ENCODE peak calls at places on chromosome 1, in five cellular contexts. W is K562, J is HCT116, B is breast epithelium, M is sigmoid colon. R is an unnamed sample.

GRCh38 chr1:240193699-240194098 is 102.0 kb downstream of the FMN2 start:
- DNase-seq in B (no peak), W (no peak), M (no peak), J (no peak), R (no peak)

GRCh38 chr1:161987303-161987702 is 36.4 kb downstream of the OLFML2B start:
- DNase-seq in B (no peak), M (no peak), J (no peak), W (no peak), R (no peak)

GRCh38 chr1:29455781-29456180 is 219.5 kb downstream of the PTPRU start:
- DNase-seq in B (no peak), M (no peak), W (no peak), J (no peak), R (no peak)

GRCh38 chr1:29123871-29124365 is at the start of gene TMEM200B:
- DNase-seq in J (no peak), M (no peak), B (no peak), W (no peak), R (no peak)

GRCh38 chr1:8660455-8660854 is 157.0 kb downstream of the RERE start:
- DNase-seq in M (peak; percentile 82), W (no peak), B (no peak), J (no peak), R (no peak)

GRCh38 chr1:233295775-233296322 is 324 bp upstream of the PCNX2 start:
- DNase-seq in M (no peak), J (no peak), W (no peak), B (no peak), R (no peak)

GRCh38 chr1:245310605-245311531 is 156.1 kb downstream of the KIF26B start:
- DNase-seq in J (no peak), W (no peak), M (no peak), B (no peak), R (no peak)

GRCh38 chr1:213982814-213983588 is 4.8 kb upstream of the PROX1 start:
- DNase-seq in W (no peak), M (no peak), J (no peak), B (no peak), R (no peak)

GRCh38 chr1:94239796-94240195 is 2.4 kb upstream of the ARHGAP29 start:
- DNase-seq in J (no peak), M (no peak), B (no peak), W (no peak), R (no peak)

GRCh38 chr1:35675773-35676172 is 34.4 kb upstream of the PSMB2 start:
- DNase-seq in J (no peak), B (no peak), W (no peak), M (no peak), R (no peak)

GRCh38 chr1:173870252-173871075 is 2.3 kb downstream of the ZBTB37 start:
- DNase-seq in B (peak; percentile 45), W (peak; percentile 31), J (no peak), M (no peak), R (peak; percentile 35)

GRCh38 chr1:183276386-183276785 is 90.3 kb downstream of the LAMC2 start:
- DNase-seq in J (no peak), B (no peak), W (no peak), M (no peak), R (no peak)

GRCh38 chr1:18400347-18401102 is 80.2 kb upstream of the KLHDC7A start:
- DNase-seq in B (no peak), J (no peak), W (no peak), M (no peak), R (no peak)

GRCh38 chr1:7554343-7555270 is 216.5 kb upstream of the VAMP3 start:
- DNase-seq in M (no peak), J (no peak), B (no peak), W (no peak), R (no peak)

GRCh38 chr1:1348420-1349255 is 580 bp downstream of the DVL1 start:
- DNase-seq in M (no peak), B (peak; percentile 56), J (no peak), W (peak; percentile 59), R (no peak)

GRCh38 chr1:89407355-89407754 is 43.5 kb downstream of the GBP6 start:
- DNase-seq in J (no peak), M (no peak), W (no peak), B (no peak), R (no peak)

GRCh38 chr1:67173988-67174387 is 7.7 kb downstream of the IL23R start:
- DNase-seq in J (no peak), M (no peak), W (no peak), B (no peak), R (no peak)

GRCh38 chr1:214989341-214989740 is 93.2 kb upstream of the KCNK2 start:
- DNase-seq in B (no peak), M (no peak), W (no peak), J (no peak), R (no peak)

GRCh38 chr1:165842363-165843129 is 15.1 kb downstream of the UCK2 start:
- DNase-seq in J (no peak), W (peak; percentile 69), B (no peak), M (no peak), R (no peak)

GRCh38 chr1:89382479-89382878 is 18.6 kb downstream of the GBP6 start:
- DNase-seq in J (no peak), M (no peak), W (no peak), B (no peak), R (no peak)

GRCh38 chr1:73576084-73576483 is 621.9 kb downstream of the LRRIQ3 start:
- DNase-seq in M (no peak), J (no peak), W (no peak), B (no peak), R (no peak)

GRCh38 chr1:228108055-228108690 is 926 bp downstream of the MRPL55 start:
- DNase-seq in M (no peak), J (no peak), B (no peak), W (peak; percentile 17), R (no peak)

GRCh38 chr1:89483010-89483756 is 41.4 kb upstream of the LRRC8B start:
- DNase-seq in W (peak; percentile 42), M (peak; percentile 79), J (peak; percentile 78), B (peak; percentile 54), R (peak; percentile 29)

GRCh38 chr1:228902781-228903572 is 167.7 kb downstream of the RHOU start:
- DNase-seq in B (peak; percentile 90), J (peak; percentile 52), M (peak; percentile 95), W (no peak), R (no peak)

GRCh38 chr1:155103325-155103724 is 24.4 kb upstream of the EFNA1 start:
- DNase-seq in B (no peak), W (no peak), M (no peak), J (no peak), R (no peak)

GRCh38 chr1:99010679-99011078 is 6.0 kb upstream of the PLPPR5 start:
- DNase-seq in M (no peak), W (no peak), J (no peak), B (no peak), R (no peak)

GRCh38 chr1:197342044-197342565 is 74.1 kb downstream of the CRB1 start:
- DNase-seq in J (no peak), B (no peak), W (no peak), M (no peak), R (no peak)

GRCh38 chr1:110490791-110491451 is 28.1 kb downstream of the KCNA10 start:
- DNase-seq in J (no peak), B (no peak), W (no peak), M (no peak), R (no peak)

GRCh38 chr1:197775282-197776262 is at the start of gene DENND1B:
- DNase-seq in M (peak; percentile 83), B (peak; percentile 64), W (peak; percentile 80), J (peak; percentile 43), R (peak; percentile 51)

GRCh38 chr1:45444609-45445131 is 46.3 kb downstream of the TESK2 start:
- DNase-seq in W (no peak), M (no peak), J (no peak), B (no peak), R (no peak)

GRCh38 chr1:53625766-53626520 is 113.0 kb downstream of the GLIS1 start:
- DNase-seq in J (no peak), B (no peak), W (no peak), M (no peak), R (no peak)

DNA sequence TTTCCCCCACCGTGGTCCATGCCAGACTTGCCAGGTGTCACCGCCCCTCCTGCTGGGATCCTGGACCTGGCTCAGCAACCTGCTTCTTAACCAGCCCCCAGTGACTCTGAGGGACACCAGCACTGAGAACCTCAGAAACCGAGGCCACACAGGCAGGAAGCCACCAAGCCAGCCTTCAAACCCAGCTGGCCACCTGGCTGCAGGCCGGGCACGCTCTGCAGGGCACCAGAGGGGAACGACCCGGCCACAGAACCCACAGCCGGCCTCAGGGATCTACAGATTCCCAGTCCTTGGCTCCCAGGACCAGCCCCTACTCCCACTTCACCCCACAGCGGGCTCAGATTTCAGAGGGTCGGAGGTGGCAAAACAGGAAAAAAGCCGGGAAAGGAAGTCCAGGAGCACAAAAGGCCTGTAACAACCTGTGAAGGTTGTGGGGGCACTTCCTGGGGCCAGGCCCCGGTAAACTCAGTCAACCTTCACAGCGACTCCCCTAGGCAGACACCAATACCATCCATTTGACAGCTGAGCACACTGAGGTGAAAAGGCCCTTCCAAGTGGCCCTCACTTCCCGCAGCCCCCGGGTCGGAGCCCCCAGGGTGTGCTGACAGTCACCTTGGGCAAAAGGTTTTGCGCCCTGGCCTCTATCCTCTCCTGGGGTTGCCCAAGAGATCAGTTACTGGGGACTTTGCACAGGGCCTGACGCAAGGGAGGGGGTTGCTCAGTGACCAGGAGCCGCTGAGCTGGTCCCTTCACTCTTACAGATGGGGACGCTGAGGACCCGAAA is 14.1 kb downstream of the RUNX3 start:
- DNase-seq in M (no peak), W (no peak), J (no peak), B (no peak), R (no peak)
- TF ChIP-seq POLR2AphosphoS5 in M (no peak), W (no peak), J (no peak), B (no peak), R (no peak)

GRCh38 chr1:204706838-204707509 is 21.4 kb upstream of the LRRN2 start:
- DNase-seq in W (no peak), B (no peak), M (no peak), J (no peak), R (no peak)

GRCh38 chr1:204705888-204706837 is 20.6 kb upstream of the LRRN2 start:
- DNase-seq in B (peak; percentile 53), W (peak; percentile 86), M (no peak), J (no peak), R (no peak)

GRCh38 chr1:204709960-204710912 is 24.7 kb upstream of the LRRN2 start:
- DNase-seq in M (no peak), W (no peak), B (no peak), J (no peak), R (no peak)

GRCh38 chr1:204711103-204711946 is 25.8 kb upstream of the LRRN2 start:
- DNase-seq in J (no peak), B (no peak), M (no peak), W (peak; percentile 66), R (no peak)

DNA sequence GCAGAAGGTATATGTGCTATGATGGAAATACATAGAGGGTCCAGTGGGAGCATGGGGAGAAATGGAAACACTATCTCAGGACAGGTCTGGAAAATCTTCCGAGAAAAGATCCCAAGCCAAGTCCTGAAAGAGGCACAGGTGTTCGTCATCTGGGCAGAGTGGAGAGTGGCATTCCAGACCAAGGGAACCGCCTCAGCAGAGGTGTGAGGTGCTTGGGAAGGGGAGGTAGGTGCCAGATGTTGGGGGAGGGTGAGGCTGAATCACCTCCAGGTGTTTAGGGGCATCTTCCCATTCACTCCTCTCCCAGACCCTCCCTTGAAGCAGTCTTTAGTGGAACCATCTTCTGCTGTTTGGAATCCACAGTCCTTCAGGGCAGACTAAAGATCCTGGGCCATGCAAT is 23.5 kb upstream of the LRRN2 start:
- DNase-seq in B (no peak), J (no peak), W (no peak), M (no peak), R (no peak)
- TF ChIP-seq POLR2A in B (no peak), J (no peak), W (no peak), M (no peak), R (no peak)

GRCh38 chr1:60341274-60341673 is 267.7 kb upstream of the C1orf87 start:
- DNase-seq in W (no peak), B (no peak), M (no peak), J (no peak), R (no peak)
- TF ChIP-seq POLR2AphosphoS5 in W (no peak), B (no peak), M (no peak), J (no peak), R (no peak)

GRCh38 chr1:169115891-169116585 is 9.5 kb downstream of the ATP1B1 start:
- DNase-seq in W (no peak), J (no peak), B (peak; percentile 84), M (peak; percentile 77), R (no peak)
- TF ChIP-seq POLR2A in W (no peak), J (no peak), B (no peak), M (no peak), R (no peak)

R was measured in GM12891.